ENCODE peak calls at places on chromosomes 3 and 15, in nine cellular contexts. F, X, Y, Q, V, T, H, B and C are unnamed samples.
A peak's percentile ranks its signal among the peaks of the same experiment; 100 is the strongest.

GRCh38 chr15:70815604-70816003 is 38.4 kb downstream of the LARP6 start:
- DNase-seq in H (no peak), Y (no peak), B (no peak), F (no peak), X (no peak), V (no peak), Q (no peak), T (no peak), C (no peak)

GRCh38 chr3:27349832-27350231 is 19.4 kb downstream of the NEK10 start:
- DNase-seq in Q (no peak), H (no peak), T (no peak), F (no peak), V (no peak), Y (no peak), B (no peak), X (no peak), C (no peak)

GRCh38 chr3:18786924-18787323 is 361.4 kb upstream of the KCNH8 start:
- DNase-seq in B (no peak), H (no peak), X (no peak), T (no peak), Q (no peak), V (no peak), Y (no peak), F (no peak), C (no peak)

GRCh38 chr3:43093974-43094373 is 11.9 kb downstream of the POMGNT2 start:
- DNase-seq in Q (no peak), V (no peak), X (no peak), B (no peak), T (no peak), H (no peak), Y (no peak), F (no peak), C (no peak)

GRCh38 chr15:26222781-26223180 is 359.7 kb upstream of the ATP10A start:
- DNase-seq in F (no peak), X (no peak), T (no peak), Y (no peak), H (no peak), B (no peak), V (no peak), Q (no peak), C (no peak)

GRCh38 chr3:134363381-134363755 is 10.9 kb downstream of the AMOTL2 start:
- DNase-seq in F (peak; percentile 57), V (peak; percentile 83), T (no peak), X (no peak), H (no peak), Y (no peak), Q (no peak), B (no peak), C (no peak)

GRCh38 chr3:14175383-14176037 is 2.9 kb downstream of the XPC start:
- DNase-seq in T (no peak), Q (no peak), F (no peak), V (no peak), B (no peak), Y (no peak), X (no peak), H (no peak), C (no peak)

GRCh38 chr3:51304230-51304629 is 80.9 kb upstream of the MANF start:
- DNase-seq in H (no peak), Y (no peak), T (no peak), V (no peak), Q (no peak), X (no peak), B (no peak), F (no peak), C (no peak)

GRCh38 chr15:91050128-91050455 is 27.7 kb upstream of the VPS33B start:
- DNase-seq in X (no peak), H (no peak), Q (no peak), Y (no peak), V (no peak), B (no peak), F (no peak), T (no peak), C (no peak)

GRCh38 chr15:31034152-31034551 is 42.7 kb upstream of the MTMR10 start:
- DNase-seq in B (no peak), F (no peak), X (no peak), H (no peak), Q (no peak), V (no peak), T (no peak), Y (no peak), C (no peak)

GRCh38 chr3:5029715-5030114 is 50.5 kb downstream of the BHLHE40 start:
- DNase-seq in H (no peak), F (no peak), V (no peak), X (no peak), B (no peak), Q (no peak), T (no peak), Y (no peak), C (no peak)

GRCh38 chr15:38651328-38652038 is 86.9 kb upstream of the RASGRP1 start:
- DNase-seq in Y (no peak), F (no peak), V (no peak), T (no peak), X (no peak), H (no peak), Q (no peak), B (no peak), C (no peak)

GRCh38 chr3:129992781-129993180 is 18.3 kb downstream of the TRH start:
- DNase-seq in Q (peak; percentile 28), Y (no peak), B (peak; percentile 47), X (peak; percentile 49), F (no peak), T (no peak), H (no peak), V (no peak), C (no peak)

GRCh38 chr3:135090020-135090717 is 295.1 kb downstream of the EPHB1 start:
- DNase-seq in H (no peak), X (no peak), B (no peak), Y (no peak), Q (no peak), T (no peak), V (no peak), F (no peak), C (no peak)

GRCh38 chr3:127446756-127447155 is 143.8 kb downstream of the TPRA1 start:
- DNase-seq in V (peak; percentile 10), Y (no peak), B (peak; percentile 8), T (no peak), X (no peak), F (peak; percentile 40), H (peak; percentile 1), Q (no peak), C (no peak)

GRCh38 chr3:160180581-160181216 is 44.5 kb upstream of the C3orf80 start:
- DNase-seq in F (peak; percentile 81), V (no peak), Q (no peak), H (no peak), B (no peak), X (no peak), Y (no peak), T (no peak), C (no peak)

GRCh38 chr3:73485877-73486311 is 138.8 kb downstream of the PDZRN3 start:
- DNase-seq in X (no peak), V (no peak), T (no peak), F (no peak), Q (peak; percentile 51), B (no peak), Y (no peak), H (no peak), C (no peak)

GRCh38 chr15:88622605-88622975 is 1.4 kb downstream of the AEN start:
- DNase-seq in T (no peak), B (no peak), Q (no peak), X (no peak), H (no peak), V (no peak), F (peak; percentile 13), Y (no peak), C (no peak)

GRCh38 chr3:12822725-12823373 is 18.5 kb downstream of the RPL32 start:
- DNase-seq in T (peak; percentile 29), X (peak; percentile 53), F (no peak), H (no peak), V (no peak), Q (no peak), Y (no peak), B (no peak), C (no peak)

GRCh38 chr3:196603683-196604082 is 35.2 kb downstream of the FBXO45 start:
- DNase-seq in X (no peak), Q (no peak), V (no peak), T (no peak), B (no peak), H (no peak), Y (no peak), F (no peak), C (no peak)

GRCh38 chr3:21142031-21142430 is 609.0 kb downstream of the ZNF385D start:
- DNase-seq in V (no peak), B (no peak), Y (no peak), X (no peak), H (no peak), T (no peak), F (no peak), Q (no peak), C (no peak)
- H3K9me3 ChIP-seq in V (no peaks in the 10 kb centered on the region), B (no peaks in the 10 kb centered on the region), Y (peaks cover 19% of the 10 kb centered on the region), X (no peaks in the 10 kb centered on the region), H (peaks cover 28% of the 10 kb centered on the region), T (no peaks in the 10 kb centered on the region), F (no peaks in the 10 kb centered on the region), Q (no peaks in the 10 kb centered on the region), C (no peaks in the 10 kb centered on the region)

DNA sequence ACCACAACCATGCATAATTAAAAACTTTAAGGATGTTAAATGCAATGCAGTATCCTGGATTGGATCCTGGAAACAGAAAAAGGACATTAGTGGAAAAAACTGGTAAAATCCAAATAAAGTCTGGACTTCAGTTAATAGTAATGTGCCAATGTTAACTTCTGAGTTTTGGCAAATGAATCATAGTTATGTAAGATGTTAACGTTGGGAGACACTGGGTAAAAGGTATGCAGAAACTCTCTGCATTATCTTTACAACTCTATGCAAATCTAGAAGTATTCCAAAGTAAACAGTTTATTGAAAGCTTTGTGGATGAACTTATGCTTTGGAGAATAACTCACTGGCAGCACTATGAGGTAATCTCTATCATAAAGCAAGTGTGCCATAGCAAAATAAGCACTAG is 357.4 kb downstream of the RORA start:
- DNase-seq in Q (no peak), H (no peak), T (no peak), X (no peak), F (no peak), Y (no peak), B (no peak), V (no peak), C (no peak)
- H3K4me1 ChIP-seq in Q (no peaks in the 10 kb centered on the region), H (peaks cover 16% of the 10 kb centered on the region), T (no peaks in the 10 kb centered on the region), X (no peaks in the 10 kb centered on the region), F (peaks cover 7% of the 10 kb centered on the region), Y (peaks cover 5% of the 10 kb centered on the region), B (peaks cover 4% of the 10 kb centered on the region), V (no peaks in the 10 kb centered on the region), C (peaks cover 3% of the 10 kb centered on the region)

DNA sequence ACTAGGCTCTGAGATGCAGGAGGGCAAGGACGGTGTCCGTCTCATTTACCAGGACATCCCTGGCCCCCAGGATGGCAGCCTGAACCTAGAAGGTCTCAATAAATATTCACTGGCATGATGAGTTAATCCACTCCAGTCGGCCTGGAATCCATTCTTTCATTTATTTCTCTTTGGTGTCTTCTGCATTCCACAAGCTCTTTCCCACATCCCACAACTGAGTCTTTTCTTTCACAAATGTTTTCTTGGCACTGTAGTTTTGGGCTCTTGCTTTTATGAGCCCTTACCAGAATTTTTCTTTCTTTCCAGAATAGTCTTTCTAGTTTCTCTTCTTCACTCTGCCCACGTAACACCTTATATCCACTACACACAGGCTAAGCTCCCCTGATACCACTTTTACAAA is 778.0 kb downstream of the AGBL1 start:
- DNase-seq in Y (no peak), V (no peak), X (no peak), B (no peak), F (no peak), T (no peak), Q (no peak), H (no peak), C (no peak)
- H3K9me3 ChIP-seq in Y (no peaks in the 10 kb centered on the region), V (no peaks in the 10 kb centered on the region), X (no peaks in the 10 kb centered on the region), B (no peaks in the 10 kb centered on the region), F (no peaks in the 10 kb centered on the region), T (peaks cover 10% of the 10 kb centered on the region), Q (no peaks in the 10 kb centered on the region), H (no peaks in the 10 kb centered on the region), C (no peaks in the 10 kb centered on the region)

GRCh38 chr3:16511561-16512434 is 1.7 kb downstream of the RFTN1 start:
- DNase-seq in H (peak; percentile 62), F (peak; percentile 73), Q (no peak), X (no peak), B (peak; percentile 47), Y (peak; percentile 73), T (no peak), V (peak; percentile 87), C (no peak)
- H3K4me1 ChIP-seq in H (peaks cover 98% of the 10 kb centered on the region), F (peaks cover 21% of the 10 kb centered on the region), Q (peaks cover 6% of the 10 kb centered on the region), X (no peaks in the 10 kb centered on the region), B (peaks cover 4% of the 10 kb centered on the region), Y (peaks cover 85% of the 10 kb centered on the region), T (no peaks in the 10 kb centered on the region), V (peaks cover 8% of the 10 kb centered on the region), C (peaks cover 2% of the 10 kb centered on the region)